ENCODE peak calls at places on chromosomes 13 and 19, in eight cellular contexts. One of them, this sample, is unnamed.
A peak's percentile ranks its signal among the peaks of the same experiment; 100 is the strongest.

GRCh38 chr13:105363747-105364177 is 1171.7 kb downstream of the EFNB2 start:
- DNase-seq in A549: no peak
- DNase-seq in stimulated activated naive CD8-positive, alpha-beta T cell treated with anti-CD3 and anti-CD28 coated beads, Interleukin-15, Interleukin-2, amounts not matched to agents 100 U/mL and 50 U/mL, for 24 hours: no peak
- DNase-seq in head of caudate nucleus: no peak
- DNase-seq in neural progenitor cell: peak; percentile 20
- DNase-seq in Peyer's patch: no peak
- DNase-seq in GM20000: no peak
- DNase-seq in lung microvascular endothelial cell: peak; percentile 15
- DNase-seq in this sample: no peak

GRCh38 chr19:2296141-2296540 is 11.8 kb downstream of the LINGO3 start:
- DNase-seq in A549: no peak
- DNase-seq in Peyer's patch: no peak
- DNase-seq in lung microvascular endothelial cell: no peak
- DNase-seq in stimulated activated naive CD8-positive, alpha-beta T cell treated with anti-CD3 and anti-CD28 coated beads, Interleukin-15, Interleukin-2, amounts not matched to agents 100 U/mL and 50 U/mL, for 24 hours: no peak
- DNase-seq in head of caudate nucleus: no peak
- DNase-seq in neural progenitor cell: no peak
- DNase-seq in GM20000: no peak
- DNase-seq in this sample: no peak

GRCh38 chr19:29260477-29261317 is 47.7 kb upstream of the UQCRFS1 start:
- DNase-seq in neural progenitor cell: peak; percentile 74
- DNase-seq in Peyer's patch: no peak
- DNase-seq in GM20000: peak; percentile 38
- DNase-seq in A549: peak; percentile 79
- DNase-seq in lung microvascular endothelial cell: peak; percentile 30
- DNase-seq in stimulated activated naive CD8-positive, alpha-beta T cell treated with anti-CD3 and anti-CD28 coated beads, Interleukin-15, Interleukin-2, amounts not matched to agents 100 U/mL and 50 U/mL, for 24 hours: peak; percentile 63
- DNase-seq in head of caudate nucleus: no peak
- DNase-seq in this sample: no peak

GRCh38 chr19:3664879-3665642 is 35.2 kb downstream of the PIP5K1C start:
- DNase-seq in head of caudate nucleus: no peak
- DNase-seq in lung microvascular endothelial cell: no peak
- DNase-seq in neural progenitor cell: no peak
- DNase-seq in stimulated activated naive CD8-positive, alpha-beta T cell treated with anti-CD3 and anti-CD28 coated beads, Interleukin-15, Interleukin-2, amounts not matched to agents 100 U/mL and 50 U/mL, for 24 hours: no peak
- DNase-seq in Peyer's patch: no peak
- DNase-seq in GM20000: no peak
- DNase-seq in A549: no peak
- DNase-seq in this sample: no peak

GRCh38 chr13:88005188-88005587 is 334.0 kb downstream of the SLITRK5 start:
- DNase-seq in stimulated activated naive CD8-positive, alpha-beta T cell treated with anti-CD3 and anti-CD28 coated beads, Interleukin-15, Interleukin-2, amounts not matched to agents 100 U/mL and 50 U/mL, for 24 hours: no peak
- DNase-seq in GM20000: no peak
- DNase-seq in lung microvascular endothelial cell: no peak
- DNase-seq in A549: no peak
- DNase-seq in Peyer's patch: no peak
- DNase-seq in neural progenitor cell: no peak
- DNase-seq in head of caudate nucleus: no peak
- DNase-seq in this sample: no peak

GRCh38 chr13:43058836-43059235 is 35.5 kb downstream of the DNAJC15 start:
- DNase-seq in Peyer's patch: no peak
- DNase-seq in GM20000: no peak
- DNase-seq in lung microvascular endothelial cell: no peak
- DNase-seq in A549: no peak
- DNase-seq in stimulated activated naive CD8-positive, alpha-beta T cell treated with anti-CD3 and anti-CD28 coated beads, Interleukin-15, Interleukin-2, amounts not matched to agents 100 U/mL and 50 U/mL, for 24 hours: no peak
- DNase-seq in head of caudate nucleus: no peak
- DNase-seq in neural progenitor cell: no peak
- DNase-seq in this sample: no peak

GRCh38 chr19:46447006-46447405 is 18.3 kb upstream of the PNMA8C start:
- DNase-seq in GM20000: no peak
- DNase-seq in head of caudate nucleus: no peak
- DNase-seq in stimulated activated naive CD8-positive, alpha-beta T cell treated with anti-CD3 and anti-CD28 coated beads, Interleukin-15, Interleukin-2, amounts not matched to agents 100 U/mL and 50 U/mL, for 24 hours: no peak
- DNase-seq in Peyer's patch: no peak
- DNase-seq in lung microvascular endothelial cell: no peak
- DNase-seq in neural progenitor cell: no peak
- DNase-seq in A549: no peak
- DNase-seq in this sample: no peak

GRCh38 chr19:42075364-42075615 is 676 bp upstream of the ZNF574 start:
- DNase-seq in lung microvascular endothelial cell: no peak
- DNase-seq in A549: no peak
- DNase-seq in Peyer's patch: no peak
- DNase-seq in head of caudate nucleus: no peak
- DNase-seq in stimulated activated naive CD8-positive, alpha-beta T cell treated with anti-CD3 and anti-CD28 coated beads, Interleukin-15, Interleukin-2, amounts not matched to agents 100 U/mL and 50 U/mL, for 24 hours: no peak
- DNase-seq in neural progenitor cell: no peak
- DNase-seq in GM20000: no peak
- DNase-seq in this sample: no peak

GRCh38 chr13:100602472-100603142 is 14.0 kb upstream of the GGACT start:
- DNase-seq in stimulated activated naive CD8-positive, alpha-beta T cell treated with anti-CD3 and anti-CD28 coated beads, Interleukin-15, Interleukin-2, amounts not matched to agents 100 U/mL and 50 U/mL, for 24 hours: no peak
- DNase-seq in Peyer's patch: no peak
- DNase-seq in head of caudate nucleus: no peak
- DNase-seq in neural progenitor cell: no peak
- DNase-seq in GM20000: no peak
- DNase-seq in A549: no peak
- DNase-seq in lung microvascular endothelial cell: peak; percentile 53
- DNase-seq in this sample: no peak

GRCh38 chr19:13195678-13196077 is 45.5 kb downstream of the IER2 start:
- DNase-seq in neural progenitor cell: peak; percentile 79
- DNase-seq in A549: peak; percentile 36
- DNase-seq in head of caudate nucleus: no peak
- DNase-seq in Peyer's patch: peak; percentile 92
- DNase-seq in stimulated activated naive CD8-positive, alpha-beta T cell treated with anti-CD3 and anti-CD28 coated beads, Interleukin-15, Interleukin-2, amounts not matched to agents 100 U/mL and 50 U/mL, for 24 hours: peak; percentile 60
- DNase-seq in lung microvascular endothelial cell: no peak
- DNase-seq in GM20000: peak; percentile 77
- DNase-seq in this sample: peak; percentile 83

GRCh38 chr19:13844130-13844631 is 32.8 kb upstream of the NANOS3 start:
- DNase-seq in GM20000: no peak
- DNase-seq in neural progenitor cell: no peak
- DNase-seq in head of caudate nucleus: no peak
- DNase-seq in Peyer's patch: no peak
- DNase-seq in A549: peak; percentile 78
- DNase-seq in stimulated activated naive CD8-positive, alpha-beta T cell treated with anti-CD3 and anti-CD28 coated beads, Interleukin-15, Interleukin-2, amounts not matched to agents 100 U/mL and 50 U/mL, for 24 hours: peak; percentile 33
- DNase-seq in lung microvascular endothelial cell: no peak
- DNase-seq in this sample: no peak

GRCh38 chr13:27704681-27705080 is 83.0 kb downstream of the POLR1D start:
- DNase-seq in A549: no peak
- DNase-seq in stimulated activated naive CD8-positive, alpha-beta T cell treated with anti-CD3 and anti-CD28 coated beads, Interleukin-15, Interleukin-2, amounts not matched to agents 100 U/mL and 50 U/mL, for 24 hours: no peak
- DNase-seq in Peyer's patch: no peak
- DNase-seq in head of caudate nucleus: no peak
- DNase-seq in lung microvascular endothelial cell: peak; percentile 36
- DNase-seq in neural progenitor cell: no peak
- DNase-seq in GM20000: no peak
- DNase-seq in this sample: no peak

GRCh38 chr19:1592023-1592754 is 476 bp downstream of the MBD3 start:
- DNase-seq in lung microvascular endothelial cell: peak; percentile 96
- DNase-seq in GM20000: peak; percentile 99
- DNase-seq in stimulated activated naive CD8-positive, alpha-beta T cell treated with anti-CD3 and anti-CD28 coated beads, Interleukin-15, Interleukin-2, amounts not matched to agents 100 U/mL and 50 U/mL, for 24 hours: peak; percentile 89
- DNase-seq in neural progenitor cell: peak; percentile 96
- DNase-seq in Peyer's patch: peak; percentile 94
- DNase-seq in A549: peak; percentile 90
- DNase-seq in head of caudate nucleus: peak; percentile 90
- DNase-seq in this sample: peak; percentile 89

GRCh38 chr19:29771708-29772415 is 39.9 kb upstream of the CCNE1 start:
- DNase-seq in GM20000: peak; percentile 61
- DNase-seq in head of caudate nucleus: peak; percentile 84
- DNase-seq in stimulated activated naive CD8-positive, alpha-beta T cell treated with anti-CD3 and anti-CD28 coated beads, Interleukin-15, Interleukin-2, amounts not matched to agents 100 U/mL and 50 U/mL, for 24 hours: peak; percentile 44
- DNase-seq in lung microvascular endothelial cell: peak; percentile 53
- DNase-seq in Peyer's patch: peak; percentile 59
- DNase-seq in neural progenitor cell: peak; percentile 81
- DNase-seq in A549: peak; percentile 78
- DNase-seq in this sample: peak; percentile 41

GRCh38 chr13:72504026-72504925 is 223.2 kb downstream of the MZT1 start:
- DNase-seq in neural progenitor cell: peak; percentile 21
- DNase-seq in head of caudate nucleus: no peak
- DNase-seq in lung microvascular endothelial cell: no peak
- DNase-seq in A549: no peak
- DNase-seq in stimulated activated naive CD8-positive, alpha-beta T cell treated with anti-CD3 and anti-CD28 coated beads, Interleukin-15, Interleukin-2, amounts not matched to agents 100 U/mL and 50 U/mL, for 24 hours: no peak
- DNase-seq in Peyer's patch: no peak
- DNase-seq in GM20000: no peak
- DNase-seq in this sample: no peak

GRCh38 chr19:16274466-16274865 is 50.2 kb upstream of the KLF2 start:
- DNase-seq in stimulated activated naive CD8-positive, alpha-beta T cell treated with anti-CD3 and anti-CD28 coated beads, Interleukin-15, Interleukin-2, amounts not matched to agents 100 U/mL and 50 U/mL, for 24 hours: no peak
- DNase-seq in head of caudate nucleus: no peak
- DNase-seq in Peyer's patch: no peak
- DNase-seq in GM20000: no peak
- DNase-seq in neural progenitor cell: no peak
- DNase-seq in A549: no peak
- DNase-seq in lung microvascular endothelial cell: no peak
- DNase-seq in this sample: no peak

GRCh38 chr13:99969368-99969933 is 2.1 kb downstream of the ZIC5 start:
- DNase-seq in GM20000: no peak
- DNase-seq in Peyer's patch: peak; percentile 38
- DNase-seq in A549: no peak
- DNase-seq in stimulated activated naive CD8-positive, alpha-beta T cell treated with anti-CD3 and anti-CD28 coated beads, Interleukin-15, Interleukin-2, amounts not matched to agents 100 U/mL and 50 U/mL, for 24 hours: no peak
- DNase-seq in head of caudate nucleus: no peak
- DNase-seq in neural progenitor cell: peak; percentile 58
- DNase-seq in lung microvascular endothelial cell: no peak
- DNase-seq in this sample: no peak

GRCh38 chr13:75724742-75725504 is 88.8 kb downstream of the LMO7 start:
- DNase-seq in A549: peak; percentile 24
- DNase-seq in GM20000: no peak
- DNase-seq in Peyer's patch: peak; percentile 55
- DNase-seq in head of caudate nucleus: no peak
- DNase-seq in neural progenitor cell: no peak
- DNase-seq in lung microvascular endothelial cell: no peak
- DNase-seq in stimulated activated naive CD8-positive, alpha-beta T cell treated with anti-CD3 and anti-CD28 coated beads, Interleukin-15, Interleukin-2, amounts not matched to agents 100 U/mL and 50 U/mL, for 24 hours: no peak
- DNase-seq in this sample: no peak

GRCh38 chr19:30360378-30361106 is 11.6 kb upstream of the ZNF536 start:
- DNase-seq in GM20000: no peak
- DNase-seq in head of caudate nucleus: peak; percentile 62
- DNase-seq in neural progenitor cell: peak; percentile 62
- DNase-seq in stimulated activated naive CD8-positive, alpha-beta T cell treated with anti-CD3 and anti-CD28 coated beads, Interleukin-15, Interleukin-2, amounts not matched to agents 100 U/mL and 50 U/mL, for 24 hours: no peak
- DNase-seq in lung microvascular endothelial cell: peak; percentile 4
- DNase-seq in A549: no peak
- DNase-seq in Peyer's patch: no peak
- DNase-seq in this sample: peak; percentile 3

This sample was measured in stomach.